ENCODE peak calls at places on chromosomes 4 and X, in seven cellular contexts. One of them, this sample, is unnamed.

GRCh38 chrX:29231800-29232199 is 644.6 kb downstream of the IL1RAPL1 start:
- DNase-seq in T follicular helper cell: no peak
- DNase-seq in NCI-H774: no peak
- DNase-seq in GM03348: peak; percentile 1
- DNase-seq in cardiac septum: no peak
- DNase-seq in BJ: no peak
- DNase-seq in AG10803: no peak
- DNase-seq in this sample: peak; percentile 4

GRCh38 chr4:53889335-53890084 is 174.9 kb downstream of the CHIC2 start:
- DNase-seq in T follicular helper cell: no peak
- DNase-seq in NCI-H774: no peak
- DNase-seq in BJ: no peak
- DNase-seq in AG10803: no peak
- DNase-seq in GM03348: peak; percentile 27
- DNase-seq in cardiac septum: no peak
- DNase-seq in this sample: no peak

GRCh38 chrX:48697182-48697727 is 721 bp downstream of the SUV39H1 start:
- DNase-seq in T follicular helper cell: no peak
- DNase-seq in cardiac septum: no peak
- DNase-seq in GM03348: no peak
- DNase-seq in NCI-H774: no peak
- DNase-seq in BJ: no peak
- DNase-seq in AG10803: no peak
- DNase-seq in this sample: no peak

GRCh38 chrX:106726485-106727437 is at the start of gene RNF128:
- DNase-seq in T follicular helper cell: peak; percentile 1
- DNase-seq in BJ: no peak
- DNase-seq in cardiac septum: no peak
- DNase-seq in AG10803: peak; percentile 15
- DNase-seq in NCI-H774: peak; percentile 65
- DNase-seq in GM03348: peak; percentile 60
- DNase-seq in this sample: peak; percentile 65

GRCh38 chrX:153459976-153460375 is 10.4 kb downstream of the HAUS7 start:
- DNase-seq in cardiac septum: no peak
- DNase-seq in BJ: no peak
- DNase-seq in NCI-H774: no peak
- DNase-seq in GM03348: peak; percentile 60
- DNase-seq in AG10803: peak; percentile 73
- DNase-seq in T follicular helper cell: no peak
- DNase-seq in this sample: peak; percentile 70

GRCh38 chr4:182806259-182807252 is 110.6 kb downstream of the DCTD start:
- DNase-seq in GM03348: peak; percentile 92
- DNase-seq in T follicular helper cell: peak; percentile 25
- DNase-seq in cardiac septum: peak; percentile 83
- DNase-seq in BJ: no peak
- DNase-seq in NCI-H774: peak; percentile 19
- DNase-seq in AG10803: peak; percentile 62
- DNase-seq in this sample: peak; percentile 86

GRCh38 chr4:38106301-38106700 is 146.1 kb downstream of the PTTG2 start:
- DNase-seq in NCI-H774: no peak
- DNase-seq in GM03348: peak; percentile 20
- DNase-seq in AG10803: peak; percentile 41
- DNase-seq in cardiac septum: no peak
- DNase-seq in BJ: no peak
- DNase-seq in T follicular helper cell: no peak
- DNase-seq in this sample: no peak

GRCh38 chrX:51336584-51336983 is 4.0 kb downstream of the NUDT10 start:
- DNase-seq in GM03348: peak; percentile 44
- DNase-seq in cardiac septum: no peak
- DNase-seq in BJ: no peak
- DNase-seq in NCI-H774: no peak
- DNase-seq in T follicular helper cell: no peak
- DNase-seq in AG10803: peak; percentile 40
- DNase-seq in this sample: peak; percentile 68

GRCh38 chr4:95124906-95125504 is 367.2 kb downstream of the BMPR1B start:
- DNase-seq in cardiac septum: no peak
- DNase-seq in BJ: no peak
- DNase-seq in GM03348: peak; percentile 71
- DNase-seq in NCI-H774: no peak
- DNase-seq in T follicular helper cell: no peak
- DNase-seq in AG10803: peak; percentile 75
- DNase-seq in this sample: peak; percentile 50